ENCODE peak calls at places on chromosome 5, in seven cellular contexts. One of them, this sample, is unnamed.

GRCh38 chr5:159539678-159540077 is 209.4 kb upstream of the IL12B start:
- DNase-seq in SK-N-SH: no peak
- DNase-seq in colonic mucosa: no peak
- DNase-seq in neuronal stem cell: no peak
- DNase-seq in H9: no peak
- DNase-seq in IMR-90: no peak
- DNase-seq in adipocyte: no peak
- DNase-seq in this sample: no peak

GRCh38 chr5:17172801-17173200 is 44.6 kb upstream of the BASP1 start:
- DNase-seq in H9: no peak
- DNase-seq in SK-N-SH: no peak
- DNase-seq in adipocyte: no peak
- DNase-seq in neuronal stem cell: no peak
- DNase-seq in colonic mucosa: no peak
- DNase-seq in IMR-90: no peak
- DNase-seq in this sample: no peak

GRCh38 chr5:139647406-139648204 is 544 bp upstream of the CXXC5 start:
- DNase-seq in neuronal stem cell: no peak
- DNase-seq in SK-N-SH: no peak
- DNase-seq in colonic mucosa: no peak
- DNase-seq in H9: no peak
- DNase-seq in adipocyte: no peak
- DNase-seq in IMR-90: no peak
- DNase-seq in this sample: no peak

GRCh38 chr5:62979472-62979871 is 400.9 kb downstream of the LRRC70 start:
- DNase-seq in colonic mucosa: no peak
- DNase-seq in adipocyte: no peak
- DNase-seq in SK-N-SH: no peak
- DNase-seq in H9: no peak
- DNase-seq in IMR-90: no peak
- DNase-seq in neuronal stem cell: no peak
- DNase-seq in this sample: no peak

GRCh38 chr5:158126442-158127399 is 267.8 kb upstream of the CLINT1 start:
- DNase-seq in H9: no peak
- DNase-seq in neuronal stem cell: no peak
- DNase-seq in SK-N-SH: no peak
- DNase-seq in adipocyte: no peak
- DNase-seq in IMR-90: no peak
- DNase-seq in colonic mucosa: no peak
- DNase-seq in this sample: no peak

GRCh38 chr5:158898185-158899177 is 201.2 kb downstream of the EBF1 start:
- DNase-seq in IMR-90: no peak
- DNase-seq in colonic mucosa: no peak
- DNase-seq in adipocyte: no peak
- DNase-seq in neuronal stem cell: no peak
- DNase-seq in H9: no peak
- DNase-seq in SK-N-SH: no peak
- DNase-seq in this sample: peak

GRCh38 chr5:88480245-88480644 is 211.6 kb upstream of the TMEM161B start:
- DNase-seq in colonic mucosa: no peak
- DNase-seq in H9: no peak
- DNase-seq in IMR-90: no peak
- DNase-seq in neuronal stem cell: no peak
- DNase-seq in adipocyte: no peak
- DNase-seq in SK-N-SH: peak
- DNase-seq in this sample: no peak

GRCh38 chr5:93572773-93573626 is 8.0 kb downstream of the NR2F1-AS1 start:
- DNase-seq in SK-N-SH: no peak
- DNase-seq in neuronal stem cell: no peak
- DNase-seq in adipocyte: no peak
- DNase-seq in H9: peak
- DNase-seq in colonic mucosa: no peak
- DNase-seq in IMR-90: no peak
- DNase-seq in this sample: peak

GRCh38 chr5:172775326-172776234 is 4.6 kb upstream of the DUSP1 start:
- DNase-seq in SK-N-SH: no peak
- DNase-seq in colonic mucosa: peak
- DNase-seq in IMR-90: peak
- DNase-seq in neuronal stem cell: no peak
- DNase-seq in adipocyte: peak
- DNase-seq in H9: no peak
- DNase-seq in this sample: peak

GRCh38 chr5:67248703-67249589 is 52.3 kb upstream of the CD180 start:
- DNase-seq in neuronal stem cell: no peak
- DNase-seq in H9: no peak
- DNase-seq in colonic mucosa: no peak
- DNase-seq in IMR-90: no peak
- DNase-seq in adipocyte: peak
- DNase-seq in SK-N-SH: no peak
- DNase-seq in this sample: no peak

GRCh38 chr5:11962122-11962521 is 57.9 kb upstream of the CTNND2 start:
- DNase-seq in colonic mucosa: no peak
- DNase-seq in IMR-90: no peak
- DNase-seq in SK-N-SH: no peak
- DNase-seq in H9: no peak
- DNase-seq in adipocyte: no peak
- DNase-seq in neuronal stem cell: no peak
- DNase-seq in this sample: no peak

GRCh38 chr5:178287091-178287790 is 54.6 kb upstream of the PHYKPL start:
- DNase-seq in adipocyte: no peak
- DNase-seq in neuronal stem cell: no peak
- DNase-seq in SK-N-SH: no peak
- DNase-seq in colonic mucosa: no peak
- DNase-seq in H9: no peak
- DNase-seq in IMR-90: no peak
- DNase-seq in this sample: no peak

GRCh38 chr5:91243286-91243685 is 139.8 kb downstream of the ARRDC3 start:
- DNase-seq in H9: no peak
- DNase-seq in IMR-90: no peak
- DNase-seq in SK-N-SH: no peak
- DNase-seq in colonic mucosa: no peak
- DNase-seq in adipocyte: no peak
- DNase-seq in neuronal stem cell: no peak
- DNase-seq in this sample: no peak

GRCh38 chr5:6384856-6385255 is 6.5 kb upstream of the MED10 start:
- DNase-seq in SK-N-SH: no peak
- DNase-seq in colonic mucosa: no peak
- DNase-seq in H9: no peak
- DNase-seq in neuronal stem cell: no peak
- DNase-seq in adipocyte: no peak
- DNase-seq in IMR-90: no peak
- DNase-seq in this sample: no peak

GRCh38 chr5:30808996-30809395 is 384.5 kb upstream of the CDH6 start:
- DNase-seq in neuronal stem cell: no peak
- DNase-seq in adipocyte: peak
- DNase-seq in IMR-90: peak
- DNase-seq in SK-N-SH: no peak
- DNase-seq in H9: no peak
- DNase-seq in colonic mucosa: no peak
- DNase-seq in this sample: peak

GRCh38 chr5:168477060-168477459 is 9.2 kb upstream of the RARS1 start:
- DNase-seq in IMR-90: peak
- DNase-seq in colonic mucosa: no peak
- DNase-seq in SK-N-SH: no peak
- DNase-seq in H9: no peak
- DNase-seq in neuronal stem cell: no peak
- DNase-seq in adipocyte: peak
- DNase-seq in this sample: peak

GRCh38 chr5:16934669-16935068 is 1.4 kb downstream of the MYO10 start:
- DNase-seq in SK-N-SH: no peak
- DNase-seq in adipocyte: peak
- DNase-seq in IMR-90: peak
- DNase-seq in colonic mucosa: no peak
- DNase-seq in neuronal stem cell: no peak
- DNase-seq in H9: no peak
- DNase-seq in this sample: peak

GRCh38 chr5:141186897-141187512 is at the start of gene PCDHB9:
- DNase-seq in colonic mucosa: no peak
- DNase-seq in H9: peak
- DNase-seq in SK-N-SH: peak
- DNase-seq in IMR-90: peak
- DNase-seq in adipocyte: peak
- DNase-seq in neuronal stem cell: no peak
- DNase-seq in this sample: peak

GRCh38 chr5:141180313-141180712 is 1.9 kb upstream of the PCDHB16 start:
- DNase-seq in adipocyte: no peak
- DNase-seq in neuronal stem cell: no peak
- DNase-seq in H9: no peak
- DNase-seq in SK-N-SH: no peak
- DNase-seq in IMR-90: no peak
- DNase-seq in colonic mucosa: no peak
- DNase-seq in this sample: no peak

GRCh38 chr5:141182248-141182647 is at the start of gene PCDHB16:
- DNase-seq in SK-N-SH: peak
- DNase-seq in adipocyte: peak
- DNase-seq in H9: peak
- DNase-seq in neuronal stem cell: peak
- DNase-seq in IMR-90: peak
- DNase-seq in colonic mucosa: no peak
- DNase-seq in this sample: peak
- H3K9ac ChIP-seq in SK-N-SH: peak
- H3K9ac ChIP-seq in adipocyte: peak
- H3K9ac ChIP-seq in H9: no peak
- H3K9ac ChIP-seq in neuronal stem cell: no peak
- H3K9ac ChIP-seq in IMR-90: peak
- H3K9ac ChIP-seq in colonic mucosa: no peak
- H3K9ac ChIP-seq in this sample: peak

DNA sequence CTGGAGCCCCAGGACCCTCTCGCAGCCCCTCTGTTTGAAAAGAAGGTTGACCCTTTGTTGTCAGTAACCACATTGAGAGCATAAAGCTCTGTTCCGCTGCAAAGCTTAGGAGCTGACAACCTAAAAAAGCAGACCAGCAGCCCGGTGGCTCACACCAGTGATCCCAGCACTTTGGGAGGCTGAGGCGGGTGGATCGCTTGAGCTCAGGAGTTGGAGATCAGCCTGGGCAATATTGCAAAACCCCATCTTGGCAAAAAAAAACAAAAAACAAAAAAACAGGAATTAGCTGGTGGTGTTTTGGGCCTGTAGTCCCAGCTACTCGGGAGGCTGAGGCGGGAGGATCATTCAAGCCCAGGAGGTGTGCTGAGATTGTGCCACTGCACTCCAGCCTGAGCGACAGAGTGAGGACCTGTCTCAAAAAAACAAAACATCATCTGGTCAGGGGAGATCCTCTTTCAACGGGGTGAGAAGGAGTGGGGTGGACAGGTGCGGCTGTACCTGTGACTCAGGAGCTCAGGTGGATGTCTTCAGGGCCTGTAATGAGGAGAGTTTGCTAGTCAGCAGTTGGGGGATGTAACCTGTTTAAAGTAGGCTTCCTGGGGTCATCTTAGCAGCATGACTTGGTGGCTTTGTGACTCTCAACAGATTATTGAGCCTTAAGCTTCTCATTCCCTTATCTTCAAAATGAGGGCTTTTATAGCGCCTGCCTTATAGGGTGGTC is 694 bp upstream of the REEP2 start:
- DNase-seq in neuronal stem cell: no peak
- DNase-seq in adipocyte: no peak
- DNase-seq in SK-N-SH: no peak
- DNase-seq in H9: no peak
- DNase-seq in IMR-90: no peak
- DNase-seq in colonic mucosa: no peak
- DNase-seq in this sample: no peak
- H3K9ac ChIP-seq in neuronal stem cell: no peak
- H3K9ac ChIP-seq in adipocyte: peak
- H3K9ac ChIP-seq in SK-N-SH: peak
- H3K9ac ChIP-seq in H9: no peak
- H3K9ac ChIP-seq in IMR-90: peak
- H3K9ac ChIP-seq in colonic mucosa: no peak
- H3K9ac ChIP-seq in this sample: peak

GRCh38 chr5:14597080-14597479 is 15.5 kb downstream of the OTULINL start:
- DNase-seq in neuronal stem cell: no peak
- DNase-seq in adipocyte: no peak
- DNase-seq in SK-N-SH: no peak
- DNase-seq in colonic mucosa: no peak
- DNase-seq in H9: no peak
- DNase-seq in IMR-90: no peak
- DNase-seq in this sample: no peak

GRCh38 chr5:14593326-14594036 is 11.9 kb downstream of the OTULINL start:
- DNase-seq in H9: no peak
- DNase-seq in neuronal stem cell: no peak
- DNase-seq in colonic mucosa: no peak
- DNase-seq in adipocyte: no peak
- DNase-seq in IMR-90: peak
- DNase-seq in SK-N-SH: no peak
- DNase-seq in this sample: peak

GRCh38 chr5:14594378-14595074 is 12.9 kb downstream of the OTULINL start:
- DNase-seq in IMR-90: no peak
- DNase-seq in H9: no peak
- DNase-seq in neuronal stem cell: no peak
- DNase-seq in SK-N-SH: peak
- DNase-seq in adipocyte: no peak
- DNase-seq in colonic mucosa: no peak
- DNase-seq in this sample: no peak

GRCh38 chr5:14595877-14596276 is 14.3 kb downstream of the OTULINL start:
- DNase-seq in neuronal stem cell: no peak
- DNase-seq in IMR-90: no peak
- DNase-seq in colonic mucosa: no peak
- DNase-seq in SK-N-SH: no peak
- DNase-seq in adipocyte: no peak
- DNase-seq in H9: no peak
- DNase-seq in this sample: no peak

DNA sequence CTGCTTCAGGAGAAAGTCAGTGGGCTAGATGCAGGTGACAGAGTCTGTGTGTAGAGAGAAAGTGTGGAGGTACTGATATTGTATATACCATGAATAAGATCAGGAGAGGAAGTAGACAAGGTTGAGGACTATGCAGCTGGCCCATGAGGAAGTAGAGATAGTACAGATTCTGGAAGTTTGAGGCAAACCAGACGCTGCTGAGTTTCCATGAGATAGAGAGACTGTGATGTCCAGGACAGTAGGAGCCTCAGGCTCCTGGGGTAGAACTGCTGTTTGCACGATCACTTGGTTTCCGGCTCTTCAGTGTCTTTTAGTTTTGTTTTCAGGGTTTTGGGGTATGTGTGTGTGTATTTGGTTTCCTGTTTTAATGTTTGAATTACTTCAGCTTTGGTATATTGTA is 13.6 kb downstream of the OTULINL start:
- DNase-seq in H9: no peak
- DNase-seq in IMR-90: no peak
- DNase-seq in SK-N-SH: peak
- DNase-seq in adipocyte: no peak
- DNase-seq in neuronal stem cell: no peak
- DNase-seq in colonic mucosa: no peak
- DNase-seq in this sample: no peak
- H3K9ac ChIP-seq in H9: no peak
- H3K9ac ChIP-seq in IMR-90: no peak
- H3K9ac ChIP-seq in SK-N-SH: no peak
- H3K9ac ChIP-seq in adipocyte: no peak
- H3K9ac ChIP-seq in neuronal stem cell: no peak
- H3K9ac ChIP-seq in colonic mucosa: peak
- H3K9ac ChIP-seq in this sample: no peak

DNA sequence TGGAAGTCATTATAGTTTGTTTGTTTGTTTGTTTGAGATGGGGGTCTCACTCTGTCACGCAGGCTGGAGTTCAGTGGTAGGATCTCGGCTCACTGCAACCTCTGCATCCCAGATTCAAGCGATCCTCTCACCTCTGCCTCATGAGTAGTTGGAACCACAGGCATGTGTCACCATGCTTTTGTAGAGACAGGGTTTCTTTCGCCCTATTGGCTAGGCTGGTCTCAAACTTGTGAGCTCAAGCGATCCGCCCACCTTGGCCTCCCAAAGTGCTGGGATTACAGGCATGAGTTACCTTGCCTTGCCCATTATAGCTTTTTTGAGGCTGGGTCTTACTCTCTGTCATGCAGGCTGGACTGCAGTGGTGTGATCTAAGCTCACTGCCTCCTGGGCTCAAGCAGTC is 28.8 kb downstream of the NSD1 start:
- DNase-seq in neuronal stem cell: no peak
- DNase-seq in IMR-90: no peak
- DNase-seq in colonic mucosa: no peak
- DNase-seq in adipocyte: no peak
- DNase-seq in SK-N-SH: no peak
- DNase-seq in H9: peak
- DNase-seq in this sample: peak
- H3K9ac ChIP-seq in neuronal stem cell: no peak
- H3K9ac ChIP-seq in IMR-90: no peak
- H3K9ac ChIP-seq in colonic mucosa: no peak
- H3K9ac ChIP-seq in adipocyte: no peak
- H3K9ac ChIP-seq in SK-N-SH: no peak
- H3K9ac ChIP-seq in H9: no peak
- H3K9ac ChIP-seq in this sample: no peak

This sample was measured in GM23248.